ENCODE peak calls at places on chromosome 13, in eight cellular contexts. One of them, this sample, is unnamed.

GRCh38 chr13:94759120-94759728 is 46.9 kb upstream of the SOX21 start:
- DNase-seq in neural progenitor cell: no peak
- DNase-seq in mesenchymal stem cell: no peak
- DNase-seq in AG04450: no peak
- DNase-seq in sigmoid colon: no peak
- DNase-seq in fibroblast of the aortic adventitia: no peak
- DNase-seq in coronary artery: no peak
- DNase-seq in fibroblast of mammary gland: no peak
- DNase-seq in this sample: no peak

GRCh38 chr13:40445557-40445990 is 220.9 kb downstream of the FOXO1 start:
- DNase-seq in sigmoid colon: no peak
- DNase-seq in fibroblast of the aortic adventitia: peak; percentile 80
- DNase-seq in AG04450: no peak
- DNase-seq in mesenchymal stem cell: no peak
- DNase-seq in coronary artery: no peak
- DNase-seq in neural progenitor cell: no peak
- DNase-seq in fibroblast of mammary gland: peak; percentile 49
- DNase-seq in this sample: no peak

GRCh38 chr13:101738336-101738735 is 285.9 kb downstream of the ITGBL1 start:
- DNase-seq in AG04450: no peak
- DNase-seq in fibroblast of mammary gland: no peak
- DNase-seq in coronary artery: no peak
- DNase-seq in neural progenitor cell: no peak
- DNase-seq in mesenchymal stem cell: no peak
- DNase-seq in sigmoid colon: no peak
- DNase-seq in fibroblast of the aortic adventitia: no peak
- DNase-seq in this sample: no peak

GRCh38 chr13:92913840-92914239 is 312.8 kb upstream of the GPC6 start:
- DNase-seq in fibroblast of mammary gland: no peak
- DNase-seq in mesenchymal stem cell: no peak
- DNase-seq in AG04450: no peak
- DNase-seq in sigmoid colon: no peak
- DNase-seq in neural progenitor cell: no peak
- DNase-seq in fibroblast of the aortic adventitia: no peak
- DNase-seq in coronary artery: no peak
- DNase-seq in this sample: no peak

GRCh38 chr13:65093352-65093751 is 2136.8 kb downstream of the PCDH9 start:
- DNase-seq in fibroblast of mammary gland: no peak
- DNase-seq in AG04450: no peak
- DNase-seq in mesenchymal stem cell: no peak
- DNase-seq in sigmoid colon: no peak
- DNase-seq in fibroblast of the aortic adventitia: no peak
- DNase-seq in neural progenitor cell: no peak
- DNase-seq in coronary artery: no peak
- DNase-seq in this sample: no peak

GRCh38 chr13:48749144-48749543 is 95.4 kb downstream of the CYSLTR2 start:
- DNase-seq in sigmoid colon: no peak
- DNase-seq in neural progenitor cell: no peak
- DNase-seq in AG04450: no peak
- DNase-seq in mesenchymal stem cell: peak; percentile 90
- DNase-seq in coronary artery: no peak
- DNase-seq in fibroblast of the aortic adventitia: peak; percentile 34
- DNase-seq in fibroblast of mammary gland: peak; percentile 92
- DNase-seq in this sample: no peak

GRCh38 chr13:40060318-40061007 is 405.0 kb downstream of the COG6 start:
- DNase-seq in coronary artery: no peak
- DNase-seq in AG04450: no peak
- DNase-seq in fibroblast of mammary gland: peak; percentile 99
- DNase-seq in neural progenitor cell: no peak
- DNase-seq in fibroblast of the aortic adventitia: peak; percentile 91
- DNase-seq in mesenchymal stem cell: no peak
- DNase-seq in sigmoid colon: peak; percentile 70
- DNase-seq in this sample: peak; percentile 94

GRCh38 chr13:24071016-24071415 is 89.5 kb upstream of the SPATA13 start:
- DNase-seq in mesenchymal stem cell: no peak
- DNase-seq in coronary artery: no peak
- DNase-seq in fibroblast of the aortic adventitia: no peak
- DNase-seq in neural progenitor cell: no peak
- DNase-seq in fibroblast of mammary gland: no peak
- DNase-seq in AG04450: no peak
- DNase-seq in sigmoid colon: no peak
- DNase-seq in this sample: no peak

GRCh38 chr13:49452725-49453457 is 8.8 kb downstream of the SETDB2 start:
- DNase-seq in coronary artery: no peak
- DNase-seq in neural progenitor cell: no peak
- DNase-seq in mesenchymal stem cell: no peak
- DNase-seq in sigmoid colon: no peak
- DNase-seq in fibroblast of the aortic adventitia: no peak
- DNase-seq in AG04450: no peak
- DNase-seq in fibroblast of mammary gland: no peak
- DNase-seq in this sample: no peak

DNA sequence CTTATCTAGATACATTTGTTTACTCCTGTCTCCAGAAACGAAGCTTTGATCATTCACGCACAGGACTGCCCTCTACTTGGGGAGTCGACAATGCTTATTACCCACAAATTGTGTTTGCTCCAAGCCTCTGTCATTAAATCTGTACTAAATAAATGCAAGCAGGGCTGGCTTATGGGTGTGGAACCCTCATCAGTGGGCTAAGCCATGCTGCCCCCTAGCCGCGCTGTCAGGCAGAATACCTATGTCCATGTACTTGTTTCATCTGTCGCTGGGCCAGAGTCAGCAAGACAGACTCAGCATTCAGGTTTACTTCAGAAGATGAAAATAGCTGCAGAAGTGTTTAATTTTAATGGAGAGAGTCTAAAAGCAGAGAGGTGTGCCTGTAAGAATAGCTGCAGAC is 110.0 kb upstream of the PRR20A start:
- DNase-seq in AG04450: no peak
- DNase-seq in coronary artery: no peak
- DNase-seq in neural progenitor cell: no peak
- DNase-seq in mesenchymal stem cell: no peak
- DNase-seq in sigmoid colon: no peak
- DNase-seq in fibroblast of the aortic adventitia: no peak
- DNase-seq in fibroblast of mammary gland: no peak
- DNase-seq in this sample: no peak
- H3K4me3 ChIP-seq in AG04450: no peak overlapping the region
- H3K4me3 ChIP-seq in coronary artery: no peak overlapping the region
- H3K4me3 ChIP-seq in neural progenitor cell: no peak overlapping the region
- H3K4me3 ChIP-seq in mesenchymal stem cell: no peak overlapping the region
- H3K4me3 ChIP-seq in sigmoid colon: no peak overlapping the region
- H3K4me3 ChIP-seq in fibroblast of the aortic adventitia: no peak overlapping the region
- H3K4me3 ChIP-seq in fibroblast of mammary gland: no peak overlapping the region
- H3K4me3 ChIP-seq in this sample: no peak overlapping the region

GRCh38 chr13:46598140-46598819 is 45.3 kb downstream of the LRCH1 start:
- DNase-seq in fibroblast of mammary gland: no peak
- DNase-seq in AG04450: no peak
- DNase-seq in sigmoid colon: no peak
- DNase-seq in coronary artery: no peak
- DNase-seq in fibroblast of the aortic adventitia: no peak
- DNase-seq in mesenchymal stem cell: no peak
- DNase-seq in neural progenitor cell: no peak
- DNase-seq in this sample: no peak

GRCh38 chr13:46600943-46601311 is 48.0 kb downstream of the LRCH1 start:
- DNase-seq in mesenchymal stem cell: no peak
- DNase-seq in coronary artery: no peak
- DNase-seq in AG04450: no peak
- DNase-seq in neural progenitor cell: no peak
- DNase-seq in fibroblast of mammary gland: no peak
- DNase-seq in fibroblast of the aortic adventitia: no peak
- DNase-seq in sigmoid colon: no peak
- DNase-seq in this sample: no peak

GRCh38 chr13:46595918-46596315 is 42.9 kb downstream of the LRCH1 start:
- DNase-seq in sigmoid colon: no peak
- DNase-seq in fibroblast of the aortic adventitia: no peak
- DNase-seq in neural progenitor cell: no peak
- DNase-seq in coronary artery: no peak
- DNase-seq in fibroblast of mammary gland: no peak
- DNase-seq in AG04450: no peak
- DNase-seq in mesenchymal stem cell: no peak
- DNase-seq in this sample: no peak

GRCh38 chr13:46596501-46596900 is 43.5 kb downstream of the LRCH1 start:
- DNase-seq in mesenchymal stem cell: no peak
- DNase-seq in fibroblast of the aortic adventitia: no peak
- DNase-seq in sigmoid colon: no peak
- DNase-seq in neural progenitor cell: no peak
- DNase-seq in coronary artery: no peak
- DNase-seq in fibroblast of mammary gland: no peak
- DNase-seq in AG04450: no peak
- DNase-seq in this sample: no peak

GRCh38 chr13:46598820-46599180 is 45.8 kb downstream of the LRCH1 start:
- DNase-seq in mesenchymal stem cell: no peak
- DNase-seq in neural progenitor cell: no peak
- DNase-seq in sigmoid colon: no peak
- DNase-seq in fibroblast of the aortic adventitia: no peak
- DNase-seq in fibroblast of mammary gland: no peak
- DNase-seq in AG04450: no peak
- DNase-seq in coronary artery: no peak
- DNase-seq in this sample: no peak
- H3K4me3 ChIP-seq in mesenchymal stem cell: no peak overlapping the region
- H3K4me3 ChIP-seq in neural progenitor cell: no peak overlapping the region
- H3K4me3 ChIP-seq in sigmoid colon: no peak overlapping the region
- H3K4me3 ChIP-seq in fibroblast of the aortic adventitia: no peak overlapping the region
- H3K4me3 ChIP-seq in fibroblast of mammary gland: no peak overlapping the region
- H3K4me3 ChIP-seq in AG04450: no peak overlapping the region
- H3K4me3 ChIP-seq in coronary artery: no peak overlapping the region
- H3K4me3 ChIP-seq in this sample: no peak overlapping the region

GRCh38 chr13:26831336-26831908 is 70.8 kb upstream of the GPR12 start:
- DNase-seq in fibroblast of the aortic adventitia: no peak
- DNase-seq in mesenchymal stem cell: no peak
- DNase-seq in AG04450: no peak
- DNase-seq in sigmoid colon: no peak
- DNase-seq in fibroblast of mammary gland: no peak
- DNase-seq in coronary artery: peak; percentile 47
- DNase-seq in neural progenitor cell: no peak
- DNase-seq in this sample: no peak
- H3K4me3 ChIP-seq in fibroblast of the aortic adventitia: no peak overlapping the region
- H3K4me3 ChIP-seq in mesenchymal stem cell: no peak overlapping the region
- H3K4me3 ChIP-seq in AG04450: no peak overlapping the region
- H3K4me3 ChIP-seq in sigmoid colon: no peak overlapping the region
- H3K4me3 ChIP-seq in fibroblast of mammary gland: no peak overlapping the region
- H3K4me3 ChIP-seq in coronary artery: no peak overlapping the region
- H3K4me3 ChIP-seq in neural progenitor cell: no peak overlapping the region
- H3K4me3 ChIP-seq in this sample: no peak overlapping the region

GRCh38 chr13:80009760-80010159 is 331.2 kb downstream of the SPRY2 start:
- DNase-seq in AG04450: no peak
- DNase-seq in coronary artery: no peak
- DNase-seq in neural progenitor cell: no peak
- DNase-seq in fibroblast of mammary gland: no peak
- DNase-seq in fibroblast of the aortic adventitia: no peak
- DNase-seq in sigmoid colon: no peak
- DNase-seq in mesenchymal stem cell: no peak
- DNase-seq in this sample: no peak

GRCh38 chr13:80010286-80010831 is 330.6 kb downstream of the SPRY2 start:
- DNase-seq in sigmoid colon: no peak
- DNase-seq in AG04450: no peak
- DNase-seq in coronary artery: no peak
- DNase-seq in fibroblast of the aortic adventitia: no peak
- DNase-seq in mesenchymal stem cell: no peak
- DNase-seq in neural progenitor cell: no peak
- DNase-seq in fibroblast of mammary gland: no peak
- DNase-seq in this sample: no peak

GRCh38 chr13:80012281-80012680 is 328.6 kb downstream of the SPRY2 start:
- DNase-seq in fibroblast of the aortic adventitia: no peak
- DNase-seq in mesenchymal stem cell: no peak
- DNase-seq in sigmoid colon: no peak
- DNase-seq in fibroblast of mammary gland: peak; percentile 55
- DNase-seq in neural progenitor cell: no peak
- DNase-seq in coronary artery: no peak
- DNase-seq in AG04450: no peak
- DNase-seq in this sample: no peak

GRCh38 chr13:80011448-80012212 is 329.3 kb downstream of the SPRY2 start:
- DNase-seq in mesenchymal stem cell: no peak
- DNase-seq in sigmoid colon: no peak
- DNase-seq in neural progenitor cell: no peak
- DNase-seq in fibroblast of mammary gland: no peak
- DNase-seq in fibroblast of the aortic adventitia: peak; percentile 55
- DNase-seq in coronary artery: no peak
- DNase-seq in AG04450: no peak
- DNase-seq in this sample: no peak

GRCh38 chr13:80010846-80011245 is 330.1 kb downstream of the SPRY2 start:
- DNase-seq in sigmoid colon: no peak
- DNase-seq in neural progenitor cell: no peak
- DNase-seq in AG04450: no peak
- DNase-seq in mesenchymal stem cell: no peak
- DNase-seq in coronary artery: no peak
- DNase-seq in fibroblast of the aortic adventitia: no peak
- DNase-seq in fibroblast of mammary gland: no peak
- DNase-seq in this sample: no peak
- H3K4me3 ChIP-seq in sigmoid colon: no peak overlapping the region
- H3K4me3 ChIP-seq in neural progenitor cell: no peak overlapping the region
- H3K4me3 ChIP-seq in AG04450: no peak overlapping the region
- H3K4me3 ChIP-seq in mesenchymal stem cell: no peak overlapping the region
- H3K4me3 ChIP-seq in coronary artery: no peak overlapping the region
- H3K4me3 ChIP-seq in fibroblast of the aortic adventitia: no peak overlapping the region
- H3K4me3 ChIP-seq in fibroblast of mammary gland: no peak overlapping the region
- H3K4me3 ChIP-seq in this sample: no peak overlapping the region